ENCODE peak calls at places on chromosomes 1 and 21, in ten cellular contexts. One of them, this sample, is unnamed.

GRCh38 chr1:119336738-119337315 is 31.8 kb upstream of the HAO2 start:
- DNase-seq in cardiac fibroblast: peak; percentile 2
- DNase-seq in GM12865: no peak
- DNase-seq in lower leg skin: no peak
- DNase-seq in AG04449: no peak
- DNase-seq in neural progenitor cell: no peak
- DNase-seq in fibroblast of the aortic adventitia: peak; percentile 7
- DNase-seq in HFFc6: no peak
- DNase-seq in neural crest cell: no peak
- DNase-seq in left ventricle myocardium inferior: no peak
- DNase-seq in this sample: no peak

GRCh38 chr1:82160036-82160435 is 359.3 kb downstream of the ADGRL2 start:
- DNase-seq in AG04449: no peak
- DNase-seq in neural progenitor cell: no peak
- DNase-seq in GM12865: no peak
- DNase-seq in neural crest cell: no peak
- DNase-seq in cardiac fibroblast: peak; percentile 46
- DNase-seq in fibroblast of the aortic adventitia: peak; percentile 68
- DNase-seq in HFFc6: no peak
- DNase-seq in lower leg skin: no peak
- DNase-seq in left ventricle myocardium inferior: no peak
- DNase-seq in this sample: no peak

GRCh38 chr1:50853325-50853724 is 106.7 kb downstream of the FAF1 start:
- DNase-seq in HFFc6: no peak
- DNase-seq in lower leg skin: no peak
- DNase-seq in left ventricle myocardium inferior: no peak
- DNase-seq in cardiac fibroblast: no peak
- DNase-seq in GM12865: no peak
- DNase-seq in neural crest cell: no peak
- DNase-seq in AG04449: no peak
- DNase-seq in neural progenitor cell: no peak
- DNase-seq in fibroblast of the aortic adventitia: no peak
- DNase-seq in this sample: no peak

GRCh38 chr1:87800006-87800405 is 471.3 kb downstream of the LMO4 start:
- DNase-seq in HFFc6: peak; percentile 18
- DNase-seq in AG04449: no peak
- DNase-seq in lower leg skin: no peak
- DNase-seq in GM12865: no peak
- DNase-seq in fibroblast of the aortic adventitia: peak; percentile 18
- DNase-seq in left ventricle myocardium inferior: no peak
- DNase-seq in neural progenitor cell: no peak
- DNase-seq in neural crest cell: no peak
- DNase-seq in cardiac fibroblast: peak; percentile 25
- DNase-seq in this sample: no peak

GRCh38 chr1:180628646-180629045 is 3.2 kb upstream of the XPR1 start:
- DNase-seq in cardiac fibroblast: no peak
- DNase-seq in HFFc6: no peak
- DNase-seq in GM12865: no peak
- DNase-seq in neural crest cell: no peak
- DNase-seq in fibroblast of the aortic adventitia: no peak
- DNase-seq in lower leg skin: no peak
- DNase-seq in AG04449: no peak
- DNase-seq in left ventricle myocardium inferior: no peak
- DNase-seq in neural progenitor cell: no peak
- DNase-seq in this sample: no peak

GRCh38 chr1:156963621-156964020 is 43.2 kb downstream of the LRRC71 start:
- DNase-seq in neural progenitor cell: no peak
- DNase-seq in AG04449: no peak
- DNase-seq in fibroblast of the aortic adventitia: no peak
- DNase-seq in left ventricle myocardium inferior: peak; percentile 22
- DNase-seq in lower leg skin: peak; percentile 22
- DNase-seq in HFFc6: no peak
- DNase-seq in GM12865: peak; percentile 42
- DNase-seq in neural crest cell: no peak
- DNase-seq in cardiac fibroblast: no peak
- DNase-seq in this sample: no peak

GRCh38 chr21:45478115-45478801 is 64.0 kb downstream of the SLC19A1 start:
- DNase-seq in lower leg skin: no peak
- DNase-seq in neural progenitor cell: peak; percentile 73
- DNase-seq in neural crest cell: peak; percentile 78
- DNase-seq in HFFc6: peak; percentile 11
- DNase-seq in fibroblast of the aortic adventitia: peak; percentile 74
- DNase-seq in AG04449: no peak
- DNase-seq in left ventricle myocardium inferior: peak; percentile 71
- DNase-seq in cardiac fibroblast: peak; percentile 74
- DNase-seq in GM12865: peak; percentile 71
- DNase-seq in this sample: peak; percentile 51

GRCh38 chr1:90501281-90501680 is 215.8 kb downstream of the BARHL2 start:
- DNase-seq in AG04449: no peak
- DNase-seq in left ventricle myocardium inferior: no peak
- DNase-seq in neural crest cell: no peak
- DNase-seq in lower leg skin: no peak
- DNase-seq in neural progenitor cell: peak; percentile 66
- DNase-seq in GM12865: no peak
- DNase-seq in fibroblast of the aortic adventitia: no peak
- DNase-seq in cardiac fibroblast: no peak
- DNase-seq in HFFc6: no peak
- DNase-seq in this sample: no peak

GRCh38 chr1:93087532-93087931 is 8.4 kb downstream of the MTF2 start:
- DNase-seq in AG04449: no peak
- DNase-seq in GM12865: peak; percentile 40
- DNase-seq in lower leg skin: no peak
- DNase-seq in cardiac fibroblast: no peak
- DNase-seq in left ventricle myocardium inferior: no peak
- DNase-seq in neural progenitor cell: no peak
- DNase-seq in HFFc6: no peak
- DNase-seq in neural crest cell: no peak
- DNase-seq in fibroblast of the aortic adventitia: no peak
- DNase-seq in this sample: no peak

GRCh38 chr1:202207292-202207691 is 13.7 kb downstream of the LGR6 start:
- DNase-seq in fibroblast of the aortic adventitia: peak; percentile 83
- DNase-seq in HFFc6: peak; percentile 25
- DNase-seq in lower leg skin: no peak
- DNase-seq in GM12865: no peak
- DNase-seq in cardiac fibroblast: peak; percentile 61
- DNase-seq in left ventricle myocardium inferior: no peak
- DNase-seq in neural progenitor cell: peak; percentile 45
- DNase-seq in AG04449: peak; percentile 23
- DNase-seq in neural crest cell: no peak
- DNase-seq in this sample: peak; percentile 35

GRCh38 chr1:156652131-156652991 is 10.4 kb downstream of the BCAN start:
- DNase-seq in fibroblast of the aortic adventitia: peak; percentile 55
- DNase-seq in AG04449: no peak
- DNase-seq in neural crest cell: peak; percentile 66
- DNase-seq in left ventricle myocardium inferior: no peak
- DNase-seq in GM12865: no peak
- DNase-seq in HFFc6: no peak
- DNase-seq in lower leg skin: no peak
- DNase-seq in neural progenitor cell: peak; percentile 91
- DNase-seq in cardiac fibroblast: peak; percentile 48
- DNase-seq in this sample: no peak

GRCh38 chr1:6928106-6928885 is 143.0 kb downstream of the CAMTA1 start:
- DNase-seq in fibroblast of the aortic adventitia: no peak
- DNase-seq in lower leg skin: no peak
- DNase-seq in HFFc6: no peak
- DNase-seq in neural crest cell: no peak
- DNase-seq in neural progenitor cell: no peak
- DNase-seq in GM12865: no peak
- DNase-seq in AG04449: no peak
- DNase-seq in cardiac fibroblast: no peak
- DNase-seq in left ventricle myocardium inferior: no peak
- DNase-seq in this sample: no peak

GRCh38 chr1:46244656-46245371 is 2.7 kb upstream of the RAD54L start:
- DNase-seq in left ventricle myocardium inferior: no peak
- DNase-seq in neural crest cell: no peak
- DNase-seq in GM12865: peak; percentile 49
- DNase-seq in HFFc6: peak; percentile 39
- DNase-seq in cardiac fibroblast: peak; percentile 56
- DNase-seq in lower leg skin: no peak
- DNase-seq in fibroblast of the aortic adventitia: peak; percentile 27
- DNase-seq in neural progenitor cell: no peak
- DNase-seq in AG04449: no peak
- DNase-seq in this sample: no peak

GRCh38 chr1:198545156-198545555 is 4.7 kb upstream of the ATP6V1G3 start:
- DNase-seq in fibroblast of the aortic adventitia: no peak
- DNase-seq in HFFc6: no peak
- DNase-seq in cardiac fibroblast: no peak
- DNase-seq in neural crest cell: no peak
- DNase-seq in left ventricle myocardium inferior: no peak
- DNase-seq in GM12865: no peak
- DNase-seq in neural progenitor cell: no peak
- DNase-seq in lower leg skin: no peak
- DNase-seq in AG04449: no peak
- DNase-seq in this sample: no peak

GRCh38 chr1:51575406-51576084 is 41.3 kb upstream of the OSBPL9 start:
- DNase-seq in cardiac fibroblast: peak; percentile 88
- DNase-seq in AG04449: no peak
- DNase-seq in GM12865: peak; percentile 65
- DNase-seq in neural progenitor cell: no peak
- DNase-seq in lower leg skin: no peak
- DNase-seq in HFFc6: no peak
- DNase-seq in neural crest cell: no peak
- DNase-seq in left ventricle myocardium inferior: no peak
- DNase-seq in fibroblast of the aortic adventitia: peak; percentile 65
- DNase-seq in this sample: no peak

DNA sequence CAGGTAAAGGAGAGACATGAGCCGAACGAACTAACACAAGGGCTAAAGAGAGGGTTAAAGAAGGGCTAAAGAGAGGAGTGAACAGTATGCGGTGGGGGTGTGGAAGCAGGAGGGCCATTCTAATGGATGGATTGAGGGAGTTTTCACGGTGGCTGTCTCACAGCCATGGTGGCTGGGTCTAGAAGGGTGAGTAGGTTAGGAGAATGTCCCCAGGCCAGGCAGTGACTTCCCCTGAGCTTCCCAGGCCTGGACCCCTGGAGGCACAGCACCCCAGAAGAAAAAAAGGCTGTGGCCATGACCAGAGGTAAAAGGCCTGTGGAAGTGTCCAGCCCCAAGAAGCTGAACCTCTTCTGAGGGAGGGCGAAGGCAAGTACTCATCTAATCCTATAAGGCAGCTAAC is 3.6 kb downstream of the FNDC5 start:
- DNase-seq in neural progenitor cell: no peak
- DNase-seq in left ventricle myocardium inferior: no peak
- DNase-seq in lower leg skin: no peak
- DNase-seq in fibroblast of the aortic adventitia: no peak
- DNase-seq in neural crest cell: no peak
- DNase-seq in HFFc6: no peak
- DNase-seq in AG04449: no peak
- DNase-seq in cardiac fibroblast: no peak
- DNase-seq in GM12865: no peak
- DNase-seq in this sample: no peak
- TF ChIP-seq CTCF in neural progenitor cell: no peak
- TF ChIP-seq CTCF in left ventricle myocardium inferior: no peak
- TF ChIP-seq CTCF in lower leg skin: no peak
- TF ChIP-seq CTCF in fibroblast of the aortic adventitia: no peak
- TF ChIP-seq CTCF in neural crest cell: no peak
- TF ChIP-seq CTCF in HFFc6: no peak
- TF ChIP-seq CTCF in AG04449: no peak
- TF ChIP-seq CTCF in cardiac fibroblast: no peak
- TF ChIP-seq CTCF in GM12865: no peak
- TF ChIP-seq CTCF in this sample: no peak

GRCh38 chr1:110633646-110634030 is 27.5 kb upstream of the KCNA2 start:
- DNase-seq in AG04449: no peak
- DNase-seq in neural crest cell: no peak
- DNase-seq in HFFc6: no peak
- DNase-seq in cardiac fibroblast: no peak
- DNase-seq in GM12865: no peak
- DNase-seq in fibroblast of the aortic adventitia: no peak
- DNase-seq in left ventricle myocardium inferior: no peak
- DNase-seq in lower leg skin: no peak
- DNase-seq in neural progenitor cell: no peak
- DNase-seq in this sample: no peak

GRCh38 chr1:110631836-110632620 is 25.9 kb upstream of the KCNA2 start:
- DNase-seq in GM12865: peak; percentile 50
- DNase-seq in lower leg skin: no peak
- DNase-seq in neural progenitor cell: no peak
- DNase-seq in cardiac fibroblast: no peak
- DNase-seq in AG04449: no peak
- DNase-seq in left ventricle myocardium inferior: no peak
- DNase-seq in fibroblast of the aortic adventitia: no peak
- DNase-seq in HFFc6: no peak
- DNase-seq in neural crest cell: no peak
- DNase-seq in this sample: no peak

GRCh38 chr1:110634086-110634454 is 27.9 kb upstream of the KCNA2 start:
- DNase-seq in neural crest cell: no peak
- DNase-seq in cardiac fibroblast: no peak
- DNase-seq in fibroblast of the aortic adventitia: no peak
- DNase-seq in lower leg skin: no peak
- DNase-seq in AG04449: no peak
- DNase-seq in HFFc6: no peak
- DNase-seq in GM12865: no peak
- DNase-seq in neural progenitor cell: no peak
- DNase-seq in left ventricle myocardium inferior: no peak
- DNase-seq in this sample: no peak

GRCh38 chr1:110628356-110629105 is 22.4 kb upstream of the KCNA2 start:
- DNase-seq in AG04449: no peak
- DNase-seq in lower leg skin: no peak
- DNase-seq in neural progenitor cell: no peak
- DNase-seq in neural crest cell: no peak
- DNase-seq in left ventricle myocardium inferior: no peak
- DNase-seq in cardiac fibroblast: no peak
- DNase-seq in GM12865: no peak
- DNase-seq in HFFc6: no peak
- DNase-seq in fibroblast of the aortic adventitia: no peak
- DNase-seq in this sample: no peak

GRCh38 chr1:110630770-110631663 is 24.9 kb upstream of the KCNA2 start:
- DNase-seq in left ventricle myocardium inferior: peak; percentile 73
- DNase-seq in AG04449: no peak
- DNase-seq in cardiac fibroblast: peak; percentile 64
- DNase-seq in neural progenitor cell: peak; percentile 84
- DNase-seq in neural crest cell: peak; percentile 83
- DNase-seq in lower leg skin: no peak
- DNase-seq in fibroblast of the aortic adventitia: peak; percentile 60
- DNase-seq in GM12865: peak; percentile 95
- DNase-seq in HFFc6: peak; percentile 44
- DNase-seq in this sample: no peak
- TF ChIP-seq CTCF in left ventricle myocardium inferior: peak; percentile 87
- TF ChIP-seq CTCF in AG04449: peak; percentile 83
- TF ChIP-seq CTCF in cardiac fibroblast: peak; percentile 84
- TF ChIP-seq CTCF in neural progenitor cell: peak; percentile 84
- TF ChIP-seq CTCF in neural crest cell: peak; percentile 85
- TF ChIP-seq CTCF in lower leg skin: peak; percentile 20
- TF ChIP-seq CTCF in fibroblast of the aortic adventitia: peak; percentile 86
- TF ChIP-seq CTCF in GM12865: peak; percentile 84
- TF ChIP-seq CTCF in HFFc6: peak; percentile 91
- TF ChIP-seq CTCF in this sample: peak; percentile 72

GRCh38 chr1:241847796-241848668 is at the start of gene EXO1:
- DNase-seq in left ventricle myocardium inferior: peak; percentile 86
- DNase-seq in neural progenitor cell: peak; percentile 96
- DNase-seq in fibroblast of the aortic adventitia: peak; percentile 90
- DNase-seq in AG04449: no peak
- DNase-seq in HFFc6: peak; percentile 88
- DNase-seq in GM12865: peak; percentile 93
- DNase-seq in cardiac fibroblast: peak; percentile 95
- DNase-seq in lower leg skin: peak; percentile 77
- DNase-seq in neural crest cell: peak; percentile 78
- DNase-seq in this sample: peak; percentile 90
- TF ChIP-seq CTCF in left ventricle myocardium inferior: peak; percentile 41
- TF ChIP-seq CTCF in neural progenitor cell: peak; percentile 54
- TF ChIP-seq CTCF in fibroblast of the aortic adventitia: peak; percentile 5
- TF ChIP-seq CTCF in AG04449: peak; percentile 33
- TF ChIP-seq CTCF in HFFc6: peak; percentile 70
- TF ChIP-seq CTCF in GM12865: peak; percentile 49
- TF ChIP-seq CTCF in cardiac fibroblast: peak; percentile 16
- TF ChIP-seq CTCF in lower leg skin: no peak
- TF ChIP-seq CTCF in neural crest cell: no peak
- TF ChIP-seq CTCF in this sample: peak; percentile 8

GRCh38 chr1:94796269-94796668 is 23.9 kb upstream of the SLC44A3 start:
- DNase-seq in left ventricle myocardium inferior: no peak
- DNase-seq in neural crest cell: no peak
- DNase-seq in cardiac fibroblast: no peak
- DNase-seq in GM12865: no peak
- DNase-seq in lower leg skin: no peak
- DNase-seq in neural progenitor cell: no peak
- DNase-seq in fibroblast of the aortic adventitia: no peak
- DNase-seq in HFFc6: no peak
- DNase-seq in AG04449: no peak
- DNase-seq in this sample: no peak
- TF ChIP-seq CTCF in left ventricle myocardium inferior: no peak
- TF ChIP-seq CTCF in neural crest cell: no peak
- TF ChIP-seq CTCF in cardiac fibroblast: no peak
- TF ChIP-seq CTCF in GM12865: no peak
- TF ChIP-seq CTCF in lower leg skin: no peak
- TF ChIP-seq CTCF in neural progenitor cell: no peak
- TF ChIP-seq CTCF in fibroblast of the aortic adventitia: no peak
- TF ChIP-seq CTCF in HFFc6: no peak
- TF ChIP-seq CTCF in AG04449: no peak
- TF ChIP-seq CTCF in this sample: no peak

This sample was measured in tibial artery.